ENCODE peak calls at places on chromosome 9, in nine cellular contexts. One of them, this sample, is unnamed.

GRCh38 chr9:137797206-137798120 is 80.1 kb upstream of the CACNA1B start:
- DNase-seq in dorsolateral prefrontal cortex: no peak
- DNase-seq in brain microvascular endothelial cell: no peak
- DNase-seq in pulmonary artery endothelial cell: no peak
- DNase-seq in activated CD4-positive, alpha-beta T cell treated with anti-CD3 and anti-CD28 coated beads, Interleukin-2, amount 10 ng/mL, durations not matched to agents 7 days and 5 days: no peak
- DNase-seq in CD4-positive, alpha-beta T cell: no peak
- DNase-seq in coronary artery: no peak
- DNase-seq in NCI-H774: peak; percentile 64
- DNase-seq in H54: no peak
- DNase-seq in this sample: no peak

GRCh38 chr9:70979971-70980370 is 141.4 kb downstream of the TRPM3 start:
- DNase-seq in pulmonary artery endothelial cell: no peak
- DNase-seq in CD4-positive, alpha-beta T cell: no peak
- DNase-seq in NCI-H774: no peak
- DNase-seq in H54: no peak
- DNase-seq in coronary artery: no peak
- DNase-seq in activated CD4-positive, alpha-beta T cell treated with anti-CD3 and anti-CD28 coated beads, Interleukin-2, amount 10 ng/mL, durations not matched to agents 7 days and 5 days: no peak
- DNase-seq in brain microvascular endothelial cell: no peak
- DNase-seq in dorsolateral prefrontal cortex: no peak
- DNase-seq in this sample: no peak

GRCh38 chr9:89496645-89497044 is 1.3 kb downstream of the SEMA4D start:
- DNase-seq in NCI-H774: no peak
- DNase-seq in H54: no peak
- DNase-seq in brain microvascular endothelial cell: no peak
- DNase-seq in pulmonary artery endothelial cell: no peak
- DNase-seq in dorsolateral prefrontal cortex: no peak
- DNase-seq in activated CD4-positive, alpha-beta T cell treated with anti-CD3 and anti-CD28 coated beads, Interleukin-2, amount 10 ng/mL, durations not matched to agents 7 days and 5 days: peak; percentile 58
- DNase-seq in CD4-positive, alpha-beta T cell: no peak
- DNase-seq in coronary artery: no peak
- DNase-seq in this sample: no peak

GRCh38 chr9:1173986-1174385 is 123.8 kb downstream of the DMRT2 start:
- DNase-seq in dorsolateral prefrontal cortex: no peak
- DNase-seq in activated CD4-positive, alpha-beta T cell treated with anti-CD3 and anti-CD28 coated beads, Interleukin-2, amount 10 ng/mL, durations not matched to agents 7 days and 5 days: no peak
- DNase-seq in H54: no peak
- DNase-seq in CD4-positive, alpha-beta T cell: no peak
- DNase-seq in pulmonary artery endothelial cell: no peak
- DNase-seq in coronary artery: no peak
- DNase-seq in NCI-H774: no peak
- DNase-seq in brain microvascular endothelial cell: no peak
- DNase-seq in this sample: no peak

GRCh38 chr9:21294325-21294724 is 10.8 kb downstream of the IFNA5 start:
- DNase-seq in coronary artery: no peak
- DNase-seq in brain microvascular endothelial cell: peak; percentile 29
- DNase-seq in H54: peak; percentile 26
- DNase-seq in dorsolateral prefrontal cortex: no peak
- DNase-seq in activated CD4-positive, alpha-beta T cell treated with anti-CD3 and anti-CD28 coated beads, Interleukin-2, amount 10 ng/mL, durations not matched to agents 7 days and 5 days: no peak
- DNase-seq in CD4-positive, alpha-beta T cell: no peak
- DNase-seq in pulmonary artery endothelial cell: no peak
- DNase-seq in NCI-H774: no peak
- DNase-seq in this sample: peak; percentile 7

GRCh38 chr9:124849801-124850200 is 3.5 kb upstream of the WDR38 start:
- DNase-seq in brain microvascular endothelial cell: peak; percentile 96
- DNase-seq in NCI-H774: no peak
- DNase-seq in CD4-positive, alpha-beta T cell: no peak
- DNase-seq in H54: no peak
- DNase-seq in dorsolateral prefrontal cortex: no peak
- DNase-seq in pulmonary artery endothelial cell: no peak
- DNase-seq in coronary artery: no peak
- DNase-seq in activated CD4-positive, alpha-beta T cell treated with anti-CD3 and anti-CD28 coated beads, Interleukin-2, amount 10 ng/mL, durations not matched to agents 7 days and 5 days: no peak
- DNase-seq in this sample: peak; percentile 81

GRCh38 chr9:23621166-23621565 is 204.9 kb downstream of the ELAVL2 start:
- DNase-seq in dorsolateral prefrontal cortex: no peak
- DNase-seq in NCI-H774: no peak
- DNase-seq in H54: peak; percentile 15
- DNase-seq in pulmonary artery endothelial cell: no peak
- DNase-seq in coronary artery: no peak
- DNase-seq in activated CD4-positive, alpha-beta T cell treated with anti-CD3 and anti-CD28 coated beads, Interleukin-2, amount 10 ng/mL, durations not matched to agents 7 days and 5 days: no peak
- DNase-seq in CD4-positive, alpha-beta T cell: no peak
- DNase-seq in brain microvascular endothelial cell: no peak
- DNase-seq in this sample: no peak

GRCh38 chr9:116027096-116027495 is 126.5 kb upstream of the PAPPA start:
- DNase-seq in CD4-positive, alpha-beta T cell: no peak
- DNase-seq in H54: peak; percentile 11
- DNase-seq in pulmonary artery endothelial cell: no peak
- DNase-seq in coronary artery: no peak
- DNase-seq in activated CD4-positive, alpha-beta T cell treated with anti-CD3 and anti-CD28 coated beads, Interleukin-2, amount 10 ng/mL, durations not matched to agents 7 days and 5 days: no peak
- DNase-seq in NCI-H774: no peak
- DNase-seq in dorsolateral prefrontal cortex: no peak
- DNase-seq in brain microvascular endothelial cell: peak; percentile 18
- DNase-seq in this sample: peak; percentile 62

GRCh38 chr9:116549061-116549664 is 137.9 kb upstream of the TRIM32 start:
- DNase-seq in pulmonary artery endothelial cell: no peak
- DNase-seq in coronary artery: peak; percentile 85
- DNase-seq in H54: peak; percentile 99
- DNase-seq in dorsolateral prefrontal cortex: peak; percentile 51
- DNase-seq in brain microvascular endothelial cell: peak; percentile 92
- DNase-seq in CD4-positive, alpha-beta T cell: no peak
- DNase-seq in activated CD4-positive, alpha-beta T cell treated with anti-CD3 and anti-CD28 coated beads, Interleukin-2, amount 10 ng/mL, durations not matched to agents 7 days and 5 days: no peak
- DNase-seq in NCI-H774: no peak
- DNase-seq in this sample: peak; percentile 90

GRCh38 chr9:127919253-127919815 is 2.5 kb upstream of the ST6GALNAC4 start:
- DNase-seq in activated CD4-positive, alpha-beta T cell treated with anti-CD3 and anti-CD28 coated beads, Interleukin-2, amount 10 ng/mL, durations not matched to agents 7 days and 5 days: no peak
- DNase-seq in pulmonary artery endothelial cell: peak; percentile 97
- DNase-seq in dorsolateral prefrontal cortex: peak; percentile 88
- DNase-seq in coronary artery: peak; percentile 96
- DNase-seq in H54: peak; percentile 99
- DNase-seq in brain microvascular endothelial cell: peak; percentile 98
- DNase-seq in CD4-positive, alpha-beta T cell: no peak
- DNase-seq in NCI-H774: no peak
- DNase-seq in this sample: peak; percentile 94

GRCh38 chr9:107638496-107638895 is 148.9 kb upstream of the KLF4 start:
- DNase-seq in activated CD4-positive, alpha-beta T cell treated with anti-CD3 and anti-CD28 coated beads, Interleukin-2, amount 10 ng/mL, durations not matched to agents 7 days and 5 days: no peak
- DNase-seq in dorsolateral prefrontal cortex: no peak
- DNase-seq in coronary artery: no peak
- DNase-seq in CD4-positive, alpha-beta T cell: no peak
- DNase-seq in H54: no peak
- DNase-seq in NCI-H774: no peak
- DNase-seq in brain microvascular endothelial cell: no peak
- DNase-seq in pulmonary artery endothelial cell: no peak
- DNase-seq in this sample: peak; percentile 47

GRCh38 chr9:38421498-38422211 is 2.6 kb downstream of the IGFBPL1 start:
- DNase-seq in H54: no peak
- DNase-seq in NCI-H774: no peak
- DNase-seq in activated CD4-positive, alpha-beta T cell treated with anti-CD3 and anti-CD28 coated beads, Interleukin-2, amount 10 ng/mL, durations not matched to agents 7 days and 5 days: no peak
- DNase-seq in CD4-positive, alpha-beta T cell: no peak
- DNase-seq in brain microvascular endothelial cell: no peak
- DNase-seq in coronary artery: no peak
- DNase-seq in pulmonary artery endothelial cell: no peak
- DNase-seq in dorsolateral prefrontal cortex: no peak
- DNase-seq in this sample: no peak

GRCh38 chr9:106287108-106287631 is 575.8 kb upstream of the ZNF462 start:
- DNase-seq in dorsolateral prefrontal cortex: no peak
- DNase-seq in coronary artery: no peak
- DNase-seq in NCI-H774: peak; percentile 10
- DNase-seq in activated CD4-positive, alpha-beta T cell treated with anti-CD3 and anti-CD28 coated beads, Interleukin-2, amount 10 ng/mL, durations not matched to agents 7 days and 5 days: no peak
- DNase-seq in H54: no peak
- DNase-seq in CD4-positive, alpha-beta T cell: no peak
- DNase-seq in pulmonary artery endothelial cell: no peak
- DNase-seq in brain microvascular endothelial cell: no peak
- DNase-seq in this sample: no peak

GRCh38 chr9:128554155-128554862 is 1.9 kb downstream of the SPTAN1 start:
- DNase-seq in CD4-positive, alpha-beta T cell: peak; percentile 7
- DNase-seq in NCI-H774: no peak
- DNase-seq in H54: peak; percentile 93
- DNase-seq in activated CD4-positive, alpha-beta T cell treated with anti-CD3 and anti-CD28 coated beads, Interleukin-2, amount 10 ng/mL, durations not matched to agents 7 days and 5 days: peak; percentile 23
- DNase-seq in brain microvascular endothelial cell: peak; percentile 94
- DNase-seq in dorsolateral prefrontal cortex: peak; percentile 66
- DNase-seq in coronary artery: peak; percentile 87
- DNase-seq in pulmonary artery endothelial cell: no peak
- DNase-seq in this sample: peak; percentile 96

GRCh38 chr9:129352157-129352870 is 174.3 kb upstream of the IER5L start:
- DNase-seq in H54: no peak
- DNase-seq in coronary artery: no peak
- DNase-seq in dorsolateral prefrontal cortex: no peak
- DNase-seq in NCI-H774: peak; percentile 34
- DNase-seq in pulmonary artery endothelial cell: no peak
- DNase-seq in activated CD4-positive, alpha-beta T cell treated with anti-CD3 and anti-CD28 coated beads, Interleukin-2, amount 10 ng/mL, durations not matched to agents 7 days and 5 days: no peak
- DNase-seq in CD4-positive, alpha-beta T cell: no peak
- DNase-seq in brain microvascular endothelial cell: no peak
- DNase-seq in this sample: no peak

GRCh38 chr9:115517335-115518075 is 399.5 kb upstream of the TNC start:
- DNase-seq in CD4-positive, alpha-beta T cell: no peak
- DNase-seq in NCI-H774: no peak
- DNase-seq in pulmonary artery endothelial cell: no peak
- DNase-seq in coronary artery: no peak
- DNase-seq in dorsolateral prefrontal cortex: no peak
- DNase-seq in brain microvascular endothelial cell: no peak
- DNase-seq in activated CD4-positive, alpha-beta T cell treated with anti-CD3 and anti-CD28 coated beads, Interleukin-2, amount 10 ng/mL, durations not matched to agents 7 days and 5 days: no peak
- DNase-seq in H54: no peak
- DNase-seq in this sample: no peak

GRCh38 chr9:15501179-15501578 is 9.6 kb downstream of the PSIP1 start:
- DNase-seq in CD4-positive, alpha-beta T cell: no peak
- DNase-seq in NCI-H774: peak; percentile 88
- DNase-seq in activated CD4-positive, alpha-beta T cell treated with anti-CD3 and anti-CD28 coated beads, Interleukin-2, amount 10 ng/mL, durations not matched to agents 7 days and 5 days: no peak
- DNase-seq in H54: no peak
- DNase-seq in brain microvascular endothelial cell: no peak
- DNase-seq in coronary artery: no peak
- DNase-seq in dorsolateral prefrontal cortex: no peak
- DNase-seq in pulmonary artery endothelial cell: no peak
- DNase-seq in this sample: no peak

GRCh38 chr9:72207278-72207677 is 58.0 kb downstream of the GDA start:
- DNase-seq in pulmonary artery endothelial cell: no peak
- DNase-seq in NCI-H774: no peak
- DNase-seq in CD4-positive, alpha-beta T cell: no peak
- DNase-seq in brain microvascular endothelial cell: no peak
- DNase-seq in dorsolateral prefrontal cortex: no peak
- DNase-seq in H54: no peak
- DNase-seq in activated CD4-positive, alpha-beta T cell treated with anti-CD3 and anti-CD28 coated beads, Interleukin-2, amount 10 ng/mL, durations not matched to agents 7 days and 5 days: no peak
- DNase-seq in coronary artery: no peak
- DNase-seq in this sample: no peak

This sample was measured in myocyte.